ENCODE peak calls at places on chromosomes 6 and 20, in nine cellular contexts. Y is activated T-cell treated with anti-CD3 and anti-CD28 coated beads, Interleukin-2, amount 50 U/mL, for 72 hours; T is mucosa of descending colon; Z is posterior cingulate gyrus; R is cerebellar cortex; P is activated CD4-positive, alpha-beta T cell treated with anti-CD3 and anti-CD28 coated beads for 1 hour; J is AG10803; I is MCF 10A; W is SHP77. E is an unnamed sample.

GRCh38 chr20:6126846-6127245 is 4.0 kb upstream of the FERMT1 start:
- DNase-seq in J (no peak), P (no peak), R (no peak), Y (no peak), I (no peak), Z (no peak), T (no peak), W (no peak), E (no peak)

GRCh38 chr20:35285806-35286076 is 1.2 kb upstream of the EIF6 start:
- DNase-seq in Y (no peak), Z (no peak), T (no peak), R (no peak), P (no peak), W (no peak), I (no peak), J (no peak), E (no peak)

GRCh38 chr6:52582996-52583395 is 6.1 kb upstream of the TRAM2 start:
- DNase-seq in J (no peak), Y (no peak), R (no peak), Z (no peak), T (no peak), I (no peak), W (no peak), P (no peak), E (no peak)

GRCh38 chr6:151018035-151018434 is 152.5 kb downstream of the MTHFD1L start:
- DNase-seq in R (no peak), W (no peak), J (peak; percentile 13), T (no peak), I (no peak), Z (no peak), P (no peak), Y (no peak), E (peak; percentile 17)

GRCh38 chr6:143058987-143059386 is 1.7 kb upstream of the AIG1 start:
- DNase-seq in R (no peak), Y (no peak), P (no peak), W (peak; percentile 42), J (no peak), T (no peak), I (no peak), Z (no peak), E (peak; percentile 7)

GRCh38 chr20:52219441-52219840 is 27.9 kb upstream of the ZFP64 start:
- DNase-seq in Y (no peak), I (peak; percentile 52), J (no peak), P (no peak), W (peak; percentile 63), Z (no peak), T (no peak), R (peak; percentile 19), E (peak; percentile 32)

GRCh38 chr6:169051371-169051770 is 202.3 kb downstream of the THBS2 start:
- DNase-seq in R (no peak), Z (no peak), J (no peak), P (no peak), Y (no peak), W (no peak), I (no peak), T (no peak), E (no peak)

GRCh38 chr6:5295612-5296011 is 34.3 kb downstream of the FARS2 start:
- DNase-seq in I (peak; percentile 36), T (no peak), Y (no peak), W (no peak), P (no peak), Z (no peak), R (no peak), J (no peak), E (peak; percentile 13)

GRCh38 chr6:30700340-30700739 is 9.6 kb upstream of the NRM start:
- DNase-seq in Y (no peak), Z (no peak), W (no peak), P (no peak), I (no peak), R (no peak), T (no peak), J (no peak), E (peak; percentile 14)

GRCh38 chr6:162056745-162057144 is 670.8 kb downstream of the PRKN start:
- DNase-seq in R (no peak), Y (no peak), T (no peak), I (no peak), P (no peak), J (peak; percentile 28), Z (no peak), W (peak; percentile 72), E (no peak)

GRCh38 chr20:3655032-3655405 is 8.2 kb downstream of the GFRA4 start:
- DNase-seq in P (peak; percentile 6), Z (no peak), I (no peak), R (no peak), W (peak; percentile 40), J (no peak), T (no peak), Y (no peak), E (no peak)